ENCODE peak calls at places on chromosomes 12 and 14, in five cellular contexts. T is spleen, C is endodermal cell, Z is K562, R is fibroblast of the aortic adventitia. S is an unnamed sample.

GRCh38 chr12:48034835-48035805 is 30.8 kb upstream of the COL2A1 start:
- DNase-seq in T (no peak), C (peak), Z (no peak), R (no peak), S (peak)

GRCh38 chr14:73743431-73743931 is 29.3 kb upstream of the PNMA1 start:
- DNase-seq in T (peak), C (no peak), Z (peak), R (no peak), S (no peak)

GRCh38 chr12:26489908-26490307 is 294.5 kb downstream of the SSPN start:
- DNase-seq in T (no peak), C (no peak), Z (no peak), R (no peak), S (no peak)

GRCh38 chr14:64112859-64113258 is 181.3 kb downstream of the ESR2 start:
- DNase-seq in T (no peak), C (no peak), Z (no peak), R (no peak), S (no peak)

GRCh38 chr14:33808187-33808586 is 142.7 kb downstream of the EGLN3 start:
- DNase-seq in T (no peak), C (no peak), Z (peak), R (no peak), S (no peak)

GRCh38 chr12:94704452-94704871 is 54.1 kb upstream of the TMCC3 start:
- DNase-seq in T (no peak), C (no peak), Z (no peak), R (peak), S (no peak)

GRCh38 chr12:94962680-94963079 is 40.8 kb downstream of the NDUFA12 start:
- DNase-seq in T (no peak), C (no peak), Z (no peak), R (no peak), S (no peak)

GRCh38 chr12:6229224-6229748 is 29.1 kb downstream of the CD9 start:
- DNase-seq in T (no peak), C (no peak), Z (no peak), R (no peak), S (no peak)

GRCh38 chr12:90953956-90954421 is 987 bp downstream of the CCER1 start:
- DNase-seq in T (no peak), C (peak), Z (peak), R (no peak), S (no peak)

GRCh38 chr14:39451811-39452210 is 19.6 kb upstream of the FBXO33 start:
- DNase-seq in T (no peak), C (no peak), Z (no peak), R (no peak), S (no peak)

GRCh38 chr12:82461851-82462250 is 103.5 kb downstream of the METTL25 start:
- DNase-seq in T (no peak), C (no peak), Z (no peak), R (no peak), S (no peak)

GRCh38 chr12:116959845-116960514 is 49.2 kb downstream of the FBXW8 start:
- DNase-seq in T (no peak), C (peak), Z (no peak), R (no peak), S (no peak)

GRCh38 chr12:53636641-53637040 is 10.5 kb upstream of the ATF7 start:
- DNase-seq in T (no peak), C (peak), Z (no peak), R (no peak), S (no peak)

GRCh38 chr14:74973003-74973614 is 17.7 kb upstream of the PGF start:
- DNase-seq in T (peak), C (peak), Z (no peak), R (no peak), S (no peak)

GRCh38 chr14:96047101-96047500 is 7.9 kb downstream of the C14orf132 start:
- DNase-seq in T (no peak), C (no peak), Z (no peak), R (no peak), S (no peak)

GRCh38 chr12:62466596-62467411 is at the start of gene MON2:
- DNase-seq in T (peak), C (peak), Z (peak), R (peak), S (peak)

GRCh38 chr12:109608270-109608669 is 34.7 kb downstream of the MVK start:
- DNase-seq in T (no peak), C (no peak), Z (no peak), R (no peak), S (no peak)

GRCh38 chr14:64725360-64725815 is 21.2 kb downstream of the PLEKHG3 start:
- DNase-seq in T (peak), C (no peak), Z (no peak), R (no peak), S (no peak)

GRCh38 chr14:32826404-32827082 is 112.1 kb upstream of the NPAS3 start:
- DNase-seq in T (no peak), C (peak), Z (no peak), R (peak), S (no peak)

GRCh38 chr12:14367097-14367661 is 1.7 kb downstream of the ATF7IP start:
- DNase-seq in T (no peak), C (no peak), Z (peak), R (peak), S (no peak)

DNA sequence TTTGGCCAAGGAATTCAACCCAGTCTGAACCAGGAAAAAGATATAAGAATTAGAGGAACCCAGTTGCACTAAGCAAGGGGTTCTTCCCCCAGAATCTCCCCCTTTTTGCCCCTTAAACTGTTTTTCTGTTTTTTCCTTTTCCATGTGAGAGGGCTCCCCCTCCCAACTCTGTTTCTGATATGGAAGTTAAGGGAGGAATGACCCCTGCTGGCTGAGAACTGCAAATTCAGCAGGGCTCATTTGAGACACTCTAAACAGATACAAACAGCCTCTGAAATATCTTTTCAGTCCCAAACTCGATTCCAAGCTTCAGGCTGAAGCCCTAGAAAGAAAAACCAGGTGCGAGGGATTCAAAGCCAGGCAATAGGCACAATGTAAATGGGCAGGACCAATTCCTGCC is 132.7 kb downstream of the SLC41A2 start:
- DNase-seq in T (no peak), C (peak), Z (peak), R (no peak), S (no peak)
- TF ChIP-seq CTCF in T (no peak), C (peak), Z (peak), R (peak), S (peak)

GRCh38 chr14:100906420-100906819 is 2.9 kb upstream of the RTL1 start:
- DNase-seq in T (no peak), C (peak), Z (peak), R (no peak), S (no peak)
- TF ChIP-seq CTCF in T (no peak), C (peak), Z (peak), R (no peak), S (peak)

GRCh38 chr12:72281145-72281544 is 9.0 kb downstream of the TRHDE start:
- DNase-seq in T (no peak), C (no peak), Z (no peak), R (no peak), S (no peak)

GRCh38 chr12:72278894-72279293 is 6.7 kb downstream of the TRHDE start:
- DNase-seq in T (no peak), C (no peak), Z (no peak), R (no peak), S (no peak)

GRCh38 chr12:72285861-72286260 is 13.7 kb downstream of the TRHDE start:
- DNase-seq in T (no peak), C (no peak), Z (no peak), R (no peak), S (no peak)

GRCh38 chr12:72286526-72286925 is 14.4 kb downstream of the TRHDE start:
- DNase-seq in T (no peak), C (no peak), Z (no peak), R (no peak), S (no peak)

DNA sequence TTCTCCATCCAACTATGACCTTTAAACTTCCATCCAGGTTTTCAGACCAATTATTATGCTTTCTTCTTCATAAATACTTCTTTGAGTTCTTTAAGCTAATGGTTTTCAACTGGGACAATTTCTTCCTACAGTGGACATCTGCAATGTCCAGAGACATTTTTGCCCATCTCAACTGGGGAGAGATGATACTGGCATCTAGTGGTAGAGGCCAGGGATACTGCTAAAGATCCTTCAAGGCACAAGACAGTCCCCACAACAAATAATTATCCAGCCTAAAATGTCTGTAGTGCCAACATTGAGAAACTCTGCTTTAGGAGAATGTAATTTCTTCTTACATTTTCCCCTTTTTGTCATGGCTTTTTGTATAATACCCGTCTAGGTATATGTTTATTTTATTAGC is 10.6 kb downstream of the TRHDE start:
- DNase-seq in T (no peak), C (no peak), Z (peak), R (no peak), S (no peak)
- TF ChIP-seq CTCF in T (no peak), C (peak), Z (no peak), R (peak), S (peak)

GRCh38 chr12:67394600-67394999 is 125.4 kb downstream of the CAND1 start:
- DNase-seq in T (no peak), C (peak), Z (no peak), R (peak), S (no peak)
- TF ChIP-seq CTCF in T (no peak), C (peak), Z (no peak), R (peak), S (peak)

GRCh38 chr14:76267322-76268012 is 108.5 kb upstream of the ESRRB start:
- DNase-seq in T (no peak), C (peak), Z (no peak), R (peak), S (peak)
- TF ChIP-seq CTCF in T (no peak), C (peak), Z (no peak), R (peak), S (no peak)

DNA sequence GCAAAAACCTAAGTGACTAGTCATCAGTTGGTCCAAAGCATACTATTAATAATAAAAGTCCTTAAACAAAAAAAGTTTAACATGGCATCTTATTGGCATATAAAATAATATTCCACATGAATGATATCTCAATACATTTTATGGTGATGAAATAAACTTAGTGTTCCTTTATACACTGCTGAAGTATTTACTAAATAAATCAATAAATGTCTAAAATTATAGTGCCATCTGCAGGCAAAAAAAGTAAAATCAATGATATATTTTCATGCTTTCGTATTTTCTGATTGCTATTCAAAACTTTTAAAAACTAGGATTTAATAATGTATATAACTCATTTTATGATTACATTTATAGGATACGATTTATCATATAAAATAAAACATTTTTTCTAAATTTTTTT is 30.5 kb downstream of the PUS7L start:
- DNase-seq in T (no peak), C (no peak), Z (no peak), R (peak), S (no peak)
- TF ChIP-seq CTCF in T (no peak), C (peak), Z (no peak), R (peak), S (peak)

GRCh38 chr12:38053655-38054464 is 262.7 kb upstream of the ALG10B start:
- DNase-seq in T (no peak), C (peak), Z (peak), R (no peak), S (no peak)
- TF ChIP-seq CTCF in T (no peak), C (no peak), Z (peak), R (no peak), S (no peak)

GRCh38 chr12:20731274-20731673 is 36.1 kb downstream of the SLCO1C1 start:
- DNase-seq in T (no peak), C (no peak), Z (no peak), R (peak), S (no peak)
- TF ChIP-seq CTCF in T (no peak), C (no peak), Z (no peak), R (no peak), S (no peak)

GRCh38 chr14:22189873-22190272 is 399.2 kb downstream of the DAD1 start:
- DNase-seq in T (no peak), C (no peak), Z (no peak), R (no peak), S (no peak)

GRCh38 chr14:22184157-22185025 is 404.6 kb downstream of the DAD1 start:
- DNase-seq in T (no peak), C (no peak), Z (no peak), R (no peak), S (no peak)

GRCh38 chr14:22188346-22188745 is 400.7 kb downstream of the DAD1 start:
- DNase-seq in T (no peak), C (no peak), Z (no peak), R (no peak), S (no peak)

GRCh38 chr14:22180045-22180444 is 409.0 kb downstream of the DAD1 start:
- DNase-seq in T (no peak), C (no peak), Z (no peak), R (no peak), S (no peak)

DNA sequence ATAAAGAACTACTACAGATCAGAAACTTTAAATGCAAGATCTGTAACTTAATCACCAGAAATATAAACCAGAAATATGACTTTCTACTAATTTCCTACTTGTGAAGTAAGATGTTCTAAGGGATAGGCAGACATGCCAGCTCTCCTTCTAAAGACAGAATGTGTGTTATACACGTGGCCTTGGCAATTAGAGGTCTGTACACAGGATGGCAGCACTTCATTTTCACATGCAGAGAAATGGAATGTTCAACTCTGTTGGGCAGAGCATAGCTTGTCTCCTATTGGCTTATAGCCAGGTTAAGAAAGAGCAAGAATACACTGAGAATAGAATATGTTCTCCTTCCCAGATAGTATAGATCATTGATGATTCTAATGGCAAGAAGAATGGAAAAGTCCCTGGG is 403.8 kb downstream of the DAD1 start:
- DNase-seq in T (no peak), C (no peak), Z (no peak), R (no peak), S (no peak)
- TF ChIP-seq CTCF in T (no peak), C (peak), Z (no peak), R (no peak), S (no peak)